ENCODE peak calls at places on chromosomes 4 and X, in ten cellular contexts. One of them, this sample, is unnamed.

GRCh38 chr4:40515398-40516293 is 114.0 kb downstream of the RBM47 start:
- DNase-seq in fibroblast of the conjunctiva: no peak
- DNase-seq in progenitor cell of endocrine pancreas: no peak
- DNase-seq in suprapubic skin: no peak
- DNase-seq in cardiac muscle cell: peak; percentile 71
- DNase-seq in SJSA1: no peak
- DNase-seq in RKO: no peak
- DNase-seq in stimulated activated naive CD8-positive, alpha-beta T cell treated with anti-CD3 and anti-CD28 coated beads, Interleukin-15, Interleukin-2, amounts not matched to agents 100 U/mL and 50 U/mL, for 24 hours: peak; percentile 15
- DNase-seq in AG04450: no peak
- DNase-seq in Caki2: peak; percentile 91
- DNase-seq in this sample: no peak

GRCh38 chrX:129658429-129658828 is 3.7 kb upstream of the APLN start:
- DNase-seq in fibroblast of the conjunctiva: no peak
- DNase-seq in progenitor cell of endocrine pancreas: no peak
- DNase-seq in suprapubic skin: no peak
- DNase-seq in cardiac muscle cell: no peak
- DNase-seq in SJSA1: no peak
- DNase-seq in RKO: no peak
- DNase-seq in stimulated activated naive CD8-positive, alpha-beta T cell treated with anti-CD3 and anti-CD28 coated beads, Interleukin-15, Interleukin-2, amounts not matched to agents 100 U/mL and 50 U/mL, for 24 hours: no peak
- DNase-seq in AG04450: no peak
- DNase-seq in Caki2: no peak
- DNase-seq in this sample: no peak

GRCh38 chrX:106955004-106955772 is 35.0 kb downstream of the CLDN2 start:
- DNase-seq in fibroblast of the conjunctiva: no peak
- DNase-seq in progenitor cell of endocrine pancreas: no peak
- DNase-seq in suprapubic skin: no peak
- DNase-seq in cardiac muscle cell: peak; percentile 7
- DNase-seq in SJSA1: no peak
- DNase-seq in RKO: no peak
- DNase-seq in stimulated activated naive CD8-positive, alpha-beta T cell treated with anti-CD3 and anti-CD28 coated beads, Interleukin-15, Interleukin-2, amounts not matched to agents 100 U/mL and 50 U/mL, for 24 hours: no peak
- DNase-seq in AG04450: no peak
- DNase-seq in Caki2: peak; percentile 1
- DNase-seq in this sample: no peak

GRCh38 chr4:68361146-68361589 is 11.3 kb upstream of the YTHDC1 start:
- DNase-seq in fibroblast of the conjunctiva: no peak
- DNase-seq in progenitor cell of endocrine pancreas: no peak
- DNase-seq in suprapubic skin: no peak
- DNase-seq in cardiac muscle cell: peak; percentile 47
- DNase-seq in SJSA1: peak; percentile 66
- DNase-seq in RKO: no peak
- DNase-seq in stimulated activated naive CD8-positive, alpha-beta T cell treated with anti-CD3 and anti-CD28 coated beads, Interleukin-15, Interleukin-2, amounts not matched to agents 100 U/mL and 50 U/mL, for 24 hours: no peak
- DNase-seq in AG04450: no peak
- DNase-seq in Caki2: peak; percentile 58
- DNase-seq in this sample: no peak

GRCh38 chr4:28267166-28267565 is 1406.5 kb downstream of the STIM2 start:
- DNase-seq in fibroblast of the conjunctiva: no peak
- DNase-seq in progenitor cell of endocrine pancreas: no peak
- DNase-seq in suprapubic skin: no peak
- DNase-seq in cardiac muscle cell: no peak
- DNase-seq in SJSA1: no peak
- DNase-seq in RKO: no peak
- DNase-seq in stimulated activated naive CD8-positive, alpha-beta T cell treated with anti-CD3 and anti-CD28 coated beads, Interleukin-15, Interleukin-2, amounts not matched to agents 100 U/mL and 50 U/mL, for 24 hours: no peak
- DNase-seq in AG04450: no peak
- DNase-seq in Caki2: no peak
- DNase-seq in this sample: no peak

GRCh38 chrX:3403748-3404147 is 57.3 kb upstream of the MXRA5 start:
- DNase-seq in fibroblast of the conjunctiva: no peak
- DNase-seq in progenitor cell of endocrine pancreas: no peak
- DNase-seq in suprapubic skin: no peak
- DNase-seq in cardiac muscle cell: peak; percentile 6
- DNase-seq in SJSA1: no peak
- DNase-seq in RKO: no peak
- DNase-seq in stimulated activated naive CD8-positive, alpha-beta T cell treated with anti-CD3 and anti-CD28 coated beads, Interleukin-15, Interleukin-2, amounts not matched to agents 100 U/mL and 50 U/mL, for 24 hours: no peak
- DNase-seq in AG04450: no peak
- DNase-seq in Caki2: no peak
- DNase-seq in this sample: no peak

GRCh38 chr4:182593864-182594263 is 323.3 kb downstream of the DCTD start:
- DNase-seq in fibroblast of the conjunctiva: no peak
- DNase-seq in progenitor cell of endocrine pancreas: no peak
- DNase-seq in suprapubic skin: no peak
- DNase-seq in cardiac muscle cell: peak; percentile 35
- DNase-seq in SJSA1: no peak
- DNase-seq in RKO: no peak
- DNase-seq in stimulated activated naive CD8-positive, alpha-beta T cell treated with anti-CD3 and anti-CD28 coated beads, Interleukin-15, Interleukin-2, amounts not matched to agents 100 U/mL and 50 U/mL, for 24 hours: no peak
- DNase-seq in AG04450: no peak
- DNase-seq in Caki2: no peak
- DNase-seq in this sample: no peak

GRCh38 chr4:15874671-15875070 is 63.9 kb downstream of the FGFBP1 start:
- DNase-seq in fibroblast of the conjunctiva: no peak
- DNase-seq in progenitor cell of endocrine pancreas: no peak
- DNase-seq in suprapubic skin: no peak
- DNase-seq in cardiac muscle cell: no peak
- DNase-seq in SJSA1: no peak
- DNase-seq in RKO: no peak
- DNase-seq in stimulated activated naive CD8-positive, alpha-beta T cell treated with anti-CD3 and anti-CD28 coated beads, Interleukin-15, Interleukin-2, amounts not matched to agents 100 U/mL and 50 U/mL, for 24 hours: no peak
- DNase-seq in AG04450: no peak
- DNase-seq in Caki2: no peak
- DNase-seq in this sample: no peak

GRCh38 chr4:157819693-157820464 is 352.9 kb downstream of the GASK1B start:
- DNase-seq in fibroblast of the conjunctiva: no peak
- DNase-seq in progenitor cell of endocrine pancreas: no peak
- DNase-seq in suprapubic skin: peak; percentile 59
- DNase-seq in cardiac muscle cell: no peak
- DNase-seq in SJSA1: no peak
- DNase-seq in RKO: no peak
- DNase-seq in stimulated activated naive CD8-positive, alpha-beta T cell treated with anti-CD3 and anti-CD28 coated beads, Interleukin-15, Interleukin-2, amounts not matched to agents 100 U/mL and 50 U/mL, for 24 hours: no peak
- DNase-seq in AG04450: no peak
- DNase-seq in Caki2: no peak
- DNase-seq in this sample: no peak

GRCh38 chr4:41319553-41319952 is 62.8 kb downstream of the UCHL1 start:
- DNase-seq in fibroblast of the conjunctiva: no peak
- DNase-seq in progenitor cell of endocrine pancreas: no peak
- DNase-seq in suprapubic skin: no peak
- DNase-seq in cardiac muscle cell: no peak
- DNase-seq in SJSA1: no peak
- DNase-seq in RKO: no peak
- DNase-seq in stimulated activated naive CD8-positive, alpha-beta T cell treated with anti-CD3 and anti-CD28 coated beads, Interleukin-15, Interleukin-2, amounts not matched to agents 100 U/mL and 50 U/mL, for 24 hours: no peak
- DNase-seq in AG04450: no peak
- DNase-seq in Caki2: peak; percentile 80
- DNase-seq in this sample: no peak

GRCh38 chr4:1501754-1502500 is 95.7 kb upstream of the NKX1-1 start:
- DNase-seq in fibroblast of the conjunctiva: no peak
- DNase-seq in progenitor cell of endocrine pancreas: no peak
- DNase-seq in suprapubic skin: peak; percentile 56
- DNase-seq in cardiac muscle cell: no peak
- DNase-seq in SJSA1: no peak
- DNase-seq in RKO: no peak
- DNase-seq in stimulated activated naive CD8-positive, alpha-beta T cell treated with anti-CD3 and anti-CD28 coated beads, Interleukin-15, Interleukin-2, amounts not matched to agents 100 U/mL and 50 U/mL, for 24 hours: no peak
- DNase-seq in AG04450: no peak
- DNase-seq in Caki2: no peak
- DNase-seq in this sample: no peak

GRCh38 chr4:122117743-122118142 is 34.4 kb upstream of the BLTP1 start:
- DNase-seq in fibroblast of the conjunctiva: no peak
- DNase-seq in progenitor cell of endocrine pancreas: no peak
- DNase-seq in suprapubic skin: no peak
- DNase-seq in cardiac muscle cell: peak; percentile 2
- DNase-seq in SJSA1: no peak
- DNase-seq in RKO: peak; percentile 40
- DNase-seq in stimulated activated naive CD8-positive, alpha-beta T cell treated with anti-CD3 and anti-CD28 coated beads, Interleukin-15, Interleukin-2, amounts not matched to agents 100 U/mL and 50 U/mL, for 24 hours: no peak
- DNase-seq in AG04450: peak; percentile 15
- DNase-seq in Caki2: no peak
- DNase-seq in this sample: peak; percentile 78

GRCh38 chr4:176469546-176469945 is 149.8 kb downstream of the SPCS3 start:
- DNase-seq in fibroblast of the conjunctiva: no peak
- DNase-seq in progenitor cell of endocrine pancreas: no peak
- DNase-seq in suprapubic skin: no peak
- DNase-seq in cardiac muscle cell: no peak
- DNase-seq in SJSA1: no peak
- DNase-seq in RKO: no peak
- DNase-seq in stimulated activated naive CD8-positive, alpha-beta T cell treated with anti-CD3 and anti-CD28 coated beads, Interleukin-15, Interleukin-2, amounts not matched to agents 100 U/mL and 50 U/mL, for 24 hours: no peak
- DNase-seq in AG04450: no peak
- DNase-seq in Caki2: no peak
- DNase-seq in this sample: no peak

GRCh38 chrX:39777623-39778025 is 320.1 kb downstream of the BCOR start:
- DNase-seq in fibroblast of the conjunctiva: no peak
- DNase-seq in progenitor cell of endocrine pancreas: no peak
- DNase-seq in suprapubic skin: no peak
- DNase-seq in cardiac muscle cell: no peak
- DNase-seq in SJSA1: no peak
- DNase-seq in RKO: no peak
- DNase-seq in stimulated activated naive CD8-positive, alpha-beta T cell treated with anti-CD3 and anti-CD28 coated beads, Interleukin-15, Interleukin-2, amounts not matched to agents 100 U/mL and 50 U/mL, for 24 hours: peak; percentile 51
- DNase-seq in AG04450: no peak
- DNase-seq in Caki2: no peak
- DNase-seq in this sample: no peak

GRCh38 chr4:176964116-176964691 is 171.5 kb upstream of the VEGFC start:
- DNase-seq in fibroblast of the conjunctiva: no peak
- DNase-seq in progenitor cell of endocrine pancreas: no peak
- DNase-seq in suprapubic skin: no peak
- DNase-seq in cardiac muscle cell: no peak
- DNase-seq in SJSA1: no peak
- DNase-seq in RKO: peak; percentile 48
- DNase-seq in stimulated activated naive CD8-positive, alpha-beta T cell treated with anti-CD3 and anti-CD28 coated beads, Interleukin-15, Interleukin-2, amounts not matched to agents 100 U/mL and 50 U/mL, for 24 hours: no peak
- DNase-seq in AG04450: no peak
- DNase-seq in Caki2: no peak
- DNase-seq in this sample: no peak

GRCh38 chr4:40672528-40673522 is 43.2 kb upstream of the RBM47 start:
- DNase-seq in fibroblast of the conjunctiva: peak; percentile 52
- DNase-seq in progenitor cell of endocrine pancreas: no peak
- DNase-seq in suprapubic skin: no peak
- DNase-seq in cardiac muscle cell: peak; percentile 99
- DNase-seq in SJSA1: peak; percentile 55
- DNase-seq in RKO: peak; percentile 85
- DNase-seq in stimulated activated naive CD8-positive, alpha-beta T cell treated with anti-CD3 and anti-CD28 coated beads, Interleukin-15, Interleukin-2, amounts not matched to agents 100 U/mL and 50 U/mL, for 24 hours: peak; percentile 27
- DNase-seq in AG04450: peak; percentile 93
- DNase-seq in Caki2: peak; percentile 97
- DNase-seq in this sample: peak; percentile 73

GRCh38 chr4:88939697-88940096 is 117.3 kb downstream of the FAM13A start:
- DNase-seq in fibroblast of the conjunctiva: peak; percentile 51
- DNase-seq in progenitor cell of endocrine pancreas: no peak
- DNase-seq in suprapubic skin: no peak
- DNase-seq in cardiac muscle cell: peak; percentile 77
- DNase-seq in SJSA1: no peak
- DNase-seq in RKO: no peak
- DNase-seq in stimulated activated naive CD8-positive, alpha-beta T cell treated with anti-CD3 and anti-CD28 coated beads, Interleukin-15, Interleukin-2, amounts not matched to agents 100 U/mL and 50 U/mL, for 24 hours: no peak
- DNase-seq in AG04450: no peak
- DNase-seq in Caki2: no peak
- DNase-seq in this sample: no peak

GRCh38 chr4:161189286-161190134 is 974.3 kb downstream of the FSTL5 start:
- DNase-seq in fibroblast of the conjunctiva: no peak
- DNase-seq in progenitor cell of endocrine pancreas: no peak
- DNase-seq in suprapubic skin: no peak
- DNase-seq in cardiac muscle cell: no peak
- DNase-seq in SJSA1: no peak
- DNase-seq in RKO: no peak
- DNase-seq in stimulated activated naive CD8-positive, alpha-beta T cell treated with anti-CD3 and anti-CD28 coated beads, Interleukin-15, Interleukin-2, amounts not matched to agents 100 U/mL and 50 U/mL, for 24 hours: no peak
- DNase-seq in AG04450: no peak
- DNase-seq in Caki2: no peak
- DNase-seq in this sample: no peak

GRCh38 chr4:39274503-39274902 is 91.7 kb downstream of the RFC1 start:
- DNase-seq in fibroblast of the conjunctiva: no peak
- DNase-seq in progenitor cell of endocrine pancreas: no peak
- DNase-seq in suprapubic skin: no peak
- DNase-seq in cardiac muscle cell: no peak
- DNase-seq in SJSA1: no peak
- DNase-seq in RKO: no peak
- DNase-seq in stimulated activated naive CD8-positive, alpha-beta T cell treated with anti-CD3 and anti-CD28 coated beads, Interleukin-15, Interleukin-2, amounts not matched to agents 100 U/mL and 50 U/mL, for 24 hours: no peak
- DNase-seq in AG04450: no peak
- DNase-seq in Caki2: no peak
- DNase-seq in this sample: no peak

GRCh38 chr4:2125831-2126230 is 66.7 kb downstream of the NAT8L start:
- DNase-seq in fibroblast of the conjunctiva: no peak
- DNase-seq in progenitor cell of endocrine pancreas: no peak
- DNase-seq in suprapubic skin: no peak
- DNase-seq in cardiac muscle cell: no peak
- DNase-seq in SJSA1: no peak
- DNase-seq in RKO: no peak
- DNase-seq in stimulated activated naive CD8-positive, alpha-beta T cell treated with anti-CD3 and anti-CD28 coated beads, Interleukin-15, Interleukin-2, amounts not matched to agents 100 U/mL and 50 U/mL, for 24 hours: no peak
- DNase-seq in AG04450: no peak
- DNase-seq in Caki2: no peak
- DNase-seq in this sample: no peak

GRCh38 chr4:55183926-55184599 is 58.7 kb upstream of the KDR start:
- DNase-seq in fibroblast of the conjunctiva: peak; percentile 63
- DNase-seq in progenitor cell of endocrine pancreas: no peak
- DNase-seq in suprapubic skin: no peak
- DNase-seq in cardiac muscle cell: peak; percentile 97
- DNase-seq in SJSA1: peak; percentile 84
- DNase-seq in RKO: peak; percentile 91
- DNase-seq in stimulated activated naive CD8-positive, alpha-beta T cell treated with anti-CD3 and anti-CD28 coated beads, Interleukin-15, Interleukin-2, amounts not matched to agents 100 U/mL and 50 U/mL, for 24 hours: no peak
- DNase-seq in AG04450: peak; percentile 81
- DNase-seq in Caki2: peak; percentile 91
- DNase-seq in this sample: peak; percentile 75

GRCh38 chrX:638482-639131 is 8.0 kb downstream of the SHOX start:
- DNase-seq in fibroblast of the conjunctiva: no peak
- DNase-seq in progenitor cell of endocrine pancreas: no peak
- DNase-seq in suprapubic skin: no peak
- DNase-seq in cardiac muscle cell: no peak
- DNase-seq in SJSA1: peak; percentile 19
- DNase-seq in RKO: no peak
- DNase-seq in stimulated activated naive CD8-positive, alpha-beta T cell treated with anti-CD3 and anti-CD28 coated beads, Interleukin-15, Interleukin-2, amounts not matched to agents 100 U/mL and 50 U/mL, for 24 hours: no peak
- DNase-seq in AG04450: no peak
- DNase-seq in Caki2: no peak
- DNase-seq in this sample: no peak

GRCh38 chr4:174550541-174550940 is 28.3 kb upstream of the HPGD start:
- DNase-seq in fibroblast of the conjunctiva: no peak
- DNase-seq in progenitor cell of endocrine pancreas: no peak
- DNase-seq in suprapubic skin: no peak
- DNase-seq in cardiac muscle cell: no peak
- DNase-seq in SJSA1: no peak
- DNase-seq in RKO: no peak
- DNase-seq in stimulated activated naive CD8-positive, alpha-beta T cell treated with anti-CD3 and anti-CD28 coated beads, Interleukin-15, Interleukin-2, amounts not matched to agents 100 U/mL and 50 U/mL, for 24 hours: no peak
- DNase-seq in AG04450: no peak
- DNase-seq in Caki2: no peak
- DNase-seq in this sample: no peak

This sample was measured in HFF-Myc.